ENCODE peak calls at places on chromosome 12, in ten cellular contexts. J is Peyer's patch, D is upper lobe of left lung, E is uterus, Y is endothelial cell of umbilical vein, W is HCT116, K is A549, L is right lobe of liver, S is heart left ventricle, C is IMR-90. Z is an unnamed sample. For H3K4me1, the result is how much of the 10 kb centered on the place peaks cover.

GRCh38 chr12:124632510-124632909 is 65.1 kb upstream of the NCOR2 start:
- DNase-seq in J (no peak), D (no peak), E (peak), Y (no peak), W (no peak), K (peak), L (no peak), S (no peak), C (no peak), Z (no peak)

GRCh38 chr12:74780458-74781241 is 243.0 kb downstream of the ATXN7L3B start:
- DNase-seq in J (no peak), D (no peak), E (no peak), Y (no peak), W (no peak), K (no peak), L (no peak), S (no peak), C (peak), Z (no peak)

GRCh38 chr12:62715086-62715786 is 219.7 kb downstream of the PPM1H start:
- DNase-seq in J (no peak), D (no peak), E (peak), Y (no peak), W (no peak), K (no peak), L (no peak), S (peak), C (no peak), Z (no peak)

GRCh38 chr12:92735131-92735721 is 32.4 kb downstream of the PLEKHG7 start:
- DNase-seq in J (no peak), D (no peak), E (no peak), Y (peak), W (no peak), K (peak), L (no peak), S (no peak), C (peak), Z (no peak)

GRCh38 chr12:69906411-69907216 is 81.6 kb downstream of the MYRFL start:
- DNase-seq in J (peak), D (no peak), E (no peak), Y (no peak), W (no peak), K (no peak), L (no peak), S (no peak), C (no peak), Z (peak)

GRCh38 chr12:114976361-114976760 is 292.4 kb upstream of the TBX3 start:
- DNase-seq in J (no peak), D (no peak), E (no peak), Y (no peak), W (no peak), K (no peak), L (no peak), S (no peak), C (no peak), Z (no peak)

GRCh38 chr12:111715242-111715641 is 29.4 kb downstream of the ACAD10 start:
- DNase-seq in J (no peak), D (no peak), E (no peak), Y (peak), W (no peak), K (peak), L (no peak), S (peak), C (peak), Z (peak)

GRCh38 chr12:55830601-55831406 is 1.4 kb upstream of the DNAJC14 start:
- DNase-seq in J (peak), D (peak), E (peak), Y (peak), W (no peak), K (peak), L (peak), S (peak), C (peak), Z (no peak)

GRCh38 chr12:132761032-132761910 is at the start of gene ANKLE2:
- DNase-seq in J (peak), D (peak), E (peak), Y (peak), W (no peak), K (peak), L (peak), S (peak), C (peak), Z (no peak)

GRCh38 chr12:113467154-113467513 is 4.5 kb downstream of the LHX5 start:
- DNase-seq in J (no peak), D (no peak), E (no peak), Y (no peak), W (no peak), K (no peak), L (no peak), S (no peak), C (no peak), Z (no peak)

GRCh38 chr12:113467514-113468364 is 3.9 kb downstream of the LHX5 start:
- DNase-seq in J (no peak), D (no peak), E (no peak), Y (no peak), W (no peak), K (peak), L (no peak), S (no peak), C (no peak), Z (no peak)

GRCh38 chr12:113465808-113466769 is 5.6 kb downstream of the LHX5 start:
- DNase-seq in J (no peak), D (no peak), E (no peak), Y (no peak), W (no peak), K (no peak), L (no peak), S (no peak), C (no peak), Z (no peak)

GRCh38 chr12:113464852-113465719 is 6.6 kb downstream of the LHX5 start:
- DNase-seq in J (no peak), D (no peak), E (no peak), Y (no peak), W (no peak), K (no peak), L (no peak), S (no peak), C (no peak), Z (no peak)

DNA sequence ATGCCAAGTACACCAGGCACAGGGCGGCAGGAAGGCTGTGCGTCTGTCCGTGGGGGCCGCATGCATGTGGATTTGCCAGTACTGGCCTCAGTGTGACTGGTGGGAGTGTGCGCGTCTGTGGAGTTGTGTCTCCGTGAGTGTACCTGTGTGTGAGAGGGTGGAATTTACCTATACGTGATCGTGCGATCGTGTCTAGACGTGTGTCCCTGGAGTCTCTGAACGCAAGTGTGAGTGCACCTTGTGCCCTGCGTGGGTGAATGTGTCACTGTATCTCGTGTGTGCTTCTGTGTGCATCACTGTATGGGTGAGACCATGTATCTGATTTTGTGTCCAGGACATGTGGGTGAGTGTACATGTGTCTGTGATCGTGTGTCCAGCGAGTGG is 4.9 kb downstream of the LHX5 start:
- DNase-seq in J (no peak), D (no peak), E (no peak), Y (no peak), W (no peak), K (no peak), L (no peak), S (no peak), C (no peak), Z (no peak)
- H3K4me1 ChIP-seq in J (half or more), D (under half), E (under half), Y (under half), W (under half), K (under half), L (under half), S (under half), C (under half), Z (under half)

DNA sequence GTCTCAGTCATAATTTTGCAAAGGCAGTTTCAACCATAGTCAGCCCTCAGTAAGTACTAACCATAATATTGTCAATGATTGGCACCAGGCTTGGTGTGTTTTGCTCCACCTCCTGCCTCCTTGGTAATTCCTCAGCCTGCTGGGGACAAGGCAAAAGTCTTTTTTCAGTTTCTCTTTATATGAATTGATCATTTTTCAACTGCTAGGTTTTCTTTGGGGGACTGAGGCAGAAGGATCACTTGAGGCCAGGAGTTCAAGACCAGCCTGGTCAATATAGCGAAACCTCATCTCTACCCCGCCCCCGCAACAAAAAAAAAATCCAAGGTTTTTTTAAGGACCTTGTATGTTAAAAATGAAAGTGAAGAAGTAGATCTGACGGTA is 126.7 kb upstream of the AMIGO2 start:
- DNase-seq in J (no peak), D (no peak), E (no peak), Y (no peak), W (no peak), K (no peak), L (no peak), S (no peak), C (no peak), Z (no peak)
- H3K4me3 ChIP-seq in J (no peak), D (no peak), E (no peak), Y (no peak), W (no peak), K (no peak), L (no peak), S (no peak), C (no peak), Z (no peak)

GRCh38 chr12:949337-950099 is at the start of gene RAD52:
- DNase-seq in J (peak), D (peak), E (peak), Y (peak), W (peak), K (peak), L (peak), S (peak), C (peak), Z (peak)
- TF ChIP-seq POLR2A in J (peak), D (peak), E (peak), Y (no peak), W (peak), K (peak), L (peak), S (no peak), C (peak), Z (peak)

DNA sequence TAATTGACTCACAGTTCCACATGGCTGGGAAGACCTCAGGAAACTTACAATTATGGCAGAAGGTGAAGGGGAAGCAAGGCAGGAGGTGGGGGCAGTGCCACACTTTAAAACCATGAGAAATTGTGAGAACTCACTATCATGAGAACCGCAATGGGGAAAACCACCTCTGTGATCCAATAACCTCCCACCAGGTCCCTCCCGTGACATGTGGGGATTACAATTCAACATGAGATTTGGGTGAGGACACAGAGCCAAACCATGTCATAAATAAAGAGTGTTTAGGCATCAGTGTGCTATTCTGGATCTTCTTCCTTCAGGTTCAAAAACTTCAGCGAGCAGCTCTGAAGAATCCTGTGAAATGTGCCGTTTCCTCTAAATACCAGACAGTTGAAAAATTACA is 9.7 kb downstream of the DDX47 start:
- DNase-seq in J (no peak), D (no peak), E (no peak), Y (no peak), W (no peak), K (no peak), L (no peak), S (no peak), C (peak), Z (no peak)
- H3K4me1 ChIP-seq in J (under half), D (under half), E (under half), Y (under half), W (under half), K (half or more), L (under half), S (under half), C (under half), Z (under half)

GRCh38 chr12:58496411-58496810 is 423.9 kb downstream of the LRIG3 start:
- DNase-seq in J (no peak), D (no peak), E (no peak), Y (no peak), W (no peak), K (peak), L (no peak), S (no peak), C (peak), Z (no peak)
- H3K4me3 ChIP-seq in J (no peak), D (no peak), E (no peak), Y (no peak), W (no peak), K (no peak), L (no peak), S (no peak), C (no peak), Z (no peak)

DNA sequence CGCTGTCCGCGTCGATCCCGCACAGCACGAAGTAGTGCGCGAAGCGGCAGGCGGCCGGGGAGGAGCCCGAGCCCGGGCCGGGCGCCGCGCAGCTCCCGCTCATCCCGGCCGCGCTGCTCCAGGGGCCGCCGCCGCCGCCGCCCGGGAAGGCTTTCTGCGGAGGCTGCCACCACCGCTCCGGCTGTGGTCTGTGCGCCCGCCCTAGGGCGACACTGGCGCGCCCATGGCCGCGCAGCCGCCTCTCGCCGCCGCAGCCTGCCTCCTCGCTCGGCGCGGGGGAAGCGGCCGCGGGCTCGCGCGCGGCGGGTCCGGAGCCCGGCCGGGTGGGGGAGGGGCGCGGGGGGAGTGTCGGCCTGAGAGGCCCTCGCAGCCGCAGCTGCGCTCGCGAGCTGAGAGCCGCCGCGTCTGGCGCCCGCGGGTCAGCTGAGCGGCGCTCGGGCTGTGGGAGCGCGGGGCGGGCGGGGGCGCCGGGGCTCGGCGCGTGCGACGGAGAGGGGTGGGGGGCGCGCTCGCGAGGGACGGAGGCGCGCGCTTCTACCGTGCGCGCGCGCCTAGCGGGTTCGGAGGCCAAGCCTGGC is at the start of gene DENND5B:
- DNase-seq in J (peak), D (peak), E (peak), Y (peak), W (no peak), K (peak), L (peak), S (peak), C (peak), Z (peak)
- TF ChIP-seq POLR2A in J (no peak), D (no peak), E (no peak), Y (peak), W (no peak), K (peak), L (peak), S (no peak), C (no peak), Z (no peak)

DNA sequence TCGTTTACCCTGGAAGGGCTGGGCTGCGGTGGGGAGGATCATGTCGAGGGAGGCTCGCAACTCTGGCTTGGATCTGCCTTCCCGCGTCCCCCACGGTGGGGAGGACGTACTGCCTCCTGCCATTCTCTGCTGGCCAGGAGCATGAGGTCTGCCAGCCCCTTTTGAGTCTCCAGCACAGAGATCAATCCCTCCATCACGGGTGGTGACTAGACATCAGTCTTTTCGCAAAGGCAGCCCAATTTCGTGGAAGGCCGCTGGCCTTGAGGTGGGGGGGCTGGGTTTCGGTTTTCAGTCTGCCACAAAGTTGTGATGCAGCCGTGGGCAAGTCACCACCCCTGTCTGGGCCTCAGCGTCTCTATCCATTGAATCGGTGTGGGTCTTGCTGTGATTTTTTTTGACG is 62.2 kb downstream of the PRMT8 start:
- DNase-seq in J (no peak), D (no peak), E (no peak), Y (no peak), W (no peak), K (no peak), L (no peak), S (no peak), C (no peak), Z (no peak)
- H3K4me1 ChIP-seq in J (under half), D (under half), E (under half), Y (under half), W (under half), K (under half), L (under half), S (under half), C (under half), Z (under half)

Z was measured in breast epithelium.